ENCODE peak calls at places on chromosomes 3 and 15, in nine cellular contexts. M, B, L, Y, I, K, D, G and V are unnamed samples.

GRCh38 chr15:56886878-56887781 is 31.3 kb upstream of the TCF12 start:
- DNase-seq in D (peak), L (peak), B (peak), K (peak), G (peak), I (peak), Y (peak), M (peak), V (peak)

GRCh38 chr15:66625974-66626373 is 60.2 kb upstream of the LCTL start:
- DNase-seq in M (no peak), B (no peak), L (no peak), K (no peak), Y (no peak), D (no peak), G (no peak), I (no peak), V (no peak)

GRCh38 chr3:112813016-112813415 is 33.6 kb downstream of the CD200R1L start:
- DNase-seq in G (no peak), L (no peak), K (no peak), Y (peak), M (no peak), B (no peak), D (no peak), I (no peak), V (peak)

GRCh38 chr3:42257007-42257406 is 9.0 kb downstream of the CCK start:
- DNase-seq in K (no peak), G (no peak), D (no peak), M (no peak), B (no peak), I (no peak), L (no peak), Y (no peak), V (no peak)

GRCh38 chr15:61841461-61841860 is 218.8 kb downstream of the VPS13C start:
- DNase-seq in D (no peak), M (no peak), K (no peak), G (no peak), L (no peak), Y (no peak), B (no peak), I (no peak), V (no peak)

GRCh38 chr15:58762285-58762684 is 8.8 kb upstream of the MINDY2 start:
- DNase-seq in K (no peak), I (no peak), G (no peak), M (no peak), L (no peak), Y (no peak), D (no peak), B (no peak), V (no peak)

GRCh38 chr15:50140097-50140496 is 21.1 kb upstream of the ATP8B4 start:
- DNase-seq in B (no peak), M (no peak), K (no peak), Y (no peak), L (no peak), I (no peak), G (no peak), D (no peak), V (peak)

GRCh38 chr15:67134577-67135492 is 69.4 kb downstream of the SMAD3 start:
- DNase-seq in G (no peak), L (no peak), I (no peak), B (no peak), M (no peak), D (no peak), Y (no peak), K (no peak), V (no peak)

GRCh38 chr3:131714585-131715220 is 211.9 kb upstream of the MRPL3 start:
- DNase-seq in G (no peak), L (no peak), D (no peak), I (no peak), B (no peak), M (no peak), Y (no peak), K (no peak), V (no peak)

GRCh38 chr15:23503546-23503945 is 56.5 kb upstream of the GOLGA6L2 start:
- DNase-seq in M (no peak), K (no peak), Y (no peak), I (no peak), G (no peak), D (no peak), L (no peak), B (no peak), V (no peak)

GRCh38 chr15:87528873-87529272 is 727.7 kb downstream of the NTRK3 start:
- DNase-seq in K (no peak), D (no peak), G (no peak), B (no peak), I (no peak), Y (peak), M (no peak), L (no peak), V (no peak)

GRCh38 chr15:49137861-49138260 is 17.5 kb downstream of the COPS2 start:
- DNase-seq in B (no peak), I (peak), M (no peak), G (no peak), L (no peak), D (no peak), Y (peak), K (no peak), V (no peak)

GRCh38 chr3:104273046-104273649 is 1093.6 kb upstream of the ALCAM start:
- DNase-seq in M (peak), L (no peak), B (no peak), D (no peak), G (no peak), Y (peak), I (peak), K (peak), V (peak)

GRCh38 chr15:55789066-55789660 is 46.2 kb upstream of the PRTG start:
- DNase-seq in K (no peak), D (peak), L (peak), Y (peak), B (peak), I (no peak), G (no peak), M (no peak), V (no peak)